ENCODE peak calls at places on chromosome 13, in eight cellular contexts. G is left ventricle myocardium inferior; K is breast epithelium; X is thyroid gland; Z is fibroblast of the aortic adventitia; R is effector memory CD4-positive, alpha-beta T cell; Q is mesendoderm; B is fibroblast of lung. N is an unnamed sample.
A peak's percentile ranks its signal among the peaks of the same experiment; 100 is the strongest.

GRCh38 chr13:21176982-21177284 is 475 bp downstream of the MRPL57 start:
- DNase-seq in G (no peak), K (no peak), X (no peak), Z (no peak), R (no peak), Q (no peak), B (no peak), N (no peak)

GRCh38 chr13:99063952-99064351 is 86.1 kb upstream of the DOCK9 start:
- DNase-seq in G (no peak), K (no peak), X (no peak), Z (no peak), R (no peak), Q (no peak), B (no peak), N (no peak)

GRCh38 chr13:98508280-98509074 is 68.4 kb downstream of the STK24 start:
- DNase-seq in G (no peak), K (no peak), X (peak; percentile 27), Z (peak; percentile 81), R (no peak), Q (peak; percentile 94), B (peak; percentile 91), N (no peak)

GRCh38 chr13:93286047-93286446 is 59.4 kb downstream of the GPC6 start:
- DNase-seq in G (no peak), K (no peak), X (no peak), Z (no peak), R (no peak), Q (no peak), B (no peak), N (no peak)

GRCh38 chr13:32426191-32426980 is 1.5 kb downstream of the N4BP2L1 start:
- DNase-seq in G (no peak), K (no peak), X (no peak), Z (peak; percentile 9), R (peak; percentile 8), Q (no peak), B (no peak), N (peak; percentile 49)

GRCh38 chr13:26019881-26020535 is 31.8 kb downstream of the SHISA2 start:
- DNase-seq in G (no peak), K (no peak), X (no peak), Z (peak; percentile 35), R (no peak), Q (no peak), B (peak; percentile 89), N (no peak)

GRCh38 chr13:112133489-112134149 is 66.7 kb downstream of the SOX1 start:
- DNase-seq in G (no peak), K (no peak), X (no peak), Z (no peak), R (no peak), Q (no peak), B (no peak), N (no peak)

GRCh38 chr13:43629691-43630480 is 156.9 kb downstream of the ENOX1 start:
- DNase-seq in G (no peak), K (no peak), X (no peak), Z (no peak), R (no peak), Q (no peak), B (no peak), N (no peak)

GRCh38 chr13:99398916-99399622 is 91.9 kb upstream of the GPR183 start:
- DNase-seq in G (no peak), K (no peak), X (no peak), Z (no peak), R (no peak), Q (no peak), B (no peak), N (no peak)

GRCh38 chr13:113411216-113412023 is 41.9 kb downstream of the ADPRHL1 start:
- DNase-seq in G (peak; percentile 79), K (peak; percentile 27), X (no peak), Z (peak; percentile 85), R (no peak), Q (no peak), B (peak; percentile 98), N (peak; percentile 55)

GRCh38 chr13:21616880-21617279 is 12.9 kb upstream of the MICU2 start:
- DNase-seq in G (no peak), K (no peak), X (no peak), Z (no peak), R (no peak), Q (no peak), B (no peak), N (peak; percentile 49)

GRCh38 chr13:30204564-30204963 is 102.8 kb downstream of the KATNAL1 start:
- DNase-seq in G (no peak), K (no peak), X (no peak), Z (no peak), R (no peak), Q (no peak), B (no peak), N (no peak)

GRCh38 chr13:89514534-89515312 is 1832.8 kb upstream of the MIR17HG start:
- DNase-seq in G (no peak), K (no peak), X (peak; percentile 53), Z (peak; percentile 4), R (no peak), Q (peak; percentile 71), B (peak; percentile 80), N (no peak)

GRCh38 chr13:112092453-112092852 is 25.5 kb downstream of the SOX1 start:
- DNase-seq in G (no peak), K (no peak), X (no peak), Z (no peak), R (no peak), Q (no peak), B (no peak), N (no peak)

GRCh38 chr13:82165396-82166174 is 1716.7 kb downstream of the SLITRK1 start:
- DNase-seq in G (no peak), K (no peak), X (no peak), Z (no peak), R (no peak), Q (no peak), B (no peak), N (no peak)

GRCh38 chr13:96661612-96662011 is 332.7 kb downstream of the OXGR1 start:
- DNase-seq in G (no peak), K (no peak), X (no peak), Z (no peak), R (no peak), Q (no peak), B (no peak), N (no peak)

GRCh38 chr13:20689291-20689690 is 14.2 kb upstream of the IL17D start:
- DNase-seq in G (no peak), K (no peak), X (no peak), Z (no peak), R (no peak), Q (no peak), B (no peak), N (no peak)

GRCh38 chr13:91659583-91660415 is 261.4 kb downstream of the GPC5 start:
- DNase-seq in G (no peak), K (no peak), X (no peak), Z (no peak), R (no peak), Q (peak; percentile 34), B (no peak), N (no peak)

GRCh38 chr13:35472308-35473008 is 4.0 kb downstream of the MAB21L1 start:
- DNase-seq in G (no peak), K (no peak), X (no peak), Z (peak; percentile 35), R (no peak), Q (peak; percentile 15), B (no peak), N (no peak)

GRCh38 chr13:50679321-50679720 is 164.2 kb downstream of the DLEU7 start:
- DNase-seq in G (no peak), K (no peak), X (no peak), Z (peak; percentile 71), R (no peak), Q (no peak), B (peak; percentile 76), N (no peak)
- H3K4me3 ChIP-seq in G (no peak overlapping the region), K (no peak overlapping the region), X (no peak overlapping the region), Z (no peak overlapping the region), R (no peak overlapping the region), Q (no peak overlapping the region), B (no peak overlapping the region), N (no peak overlapping the region)

GRCh38 chr13:104057851-104058250 is 991.6 kb upstream of the SLC10A2 start:
- DNase-seq in G (no peak), K (no peak), X (no peak), Z (no peak), R (no peak), Q (no peak), B (peak; percentile 3), N (no peak)
- H3K4me3 ChIP-seq in G (no peak overlapping the region), K (no peak overlapping the region), X (no peak overlapping the region), Z (no peak overlapping the region), R (no peak overlapping the region), Q (no peak overlapping the region), B (peak overlapping the region; percentile 36), N (no peak overlapping the region)

DNA sequence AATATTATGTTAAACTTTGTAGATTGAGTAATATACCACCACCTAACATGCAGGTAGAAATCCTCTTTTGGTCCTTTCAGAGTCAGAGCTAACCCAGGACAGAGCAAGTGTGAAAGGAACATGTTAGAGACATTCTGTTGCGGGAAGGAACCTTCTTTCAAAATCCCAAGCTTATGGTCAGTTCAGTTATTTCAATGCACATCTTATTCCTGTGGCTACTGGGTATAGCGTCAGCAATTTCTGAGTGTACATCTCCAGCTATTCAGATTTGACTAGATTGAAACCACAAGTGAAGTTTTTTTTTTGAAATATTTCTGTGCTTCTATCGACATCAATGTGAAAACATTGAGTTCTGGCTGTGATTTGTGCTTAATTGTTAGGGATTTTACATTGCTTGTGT is 165.3 kb downstream of the LMO7 start:
- DNase-seq in G (no peak), K (no peak), X (no peak), Z (no peak), R (no peak), Q (no peak), B (no peak), N (no peak)
- H3K4me3 ChIP-seq in G (no peak overlapping the region), K (no peak overlapping the region), X (no peak overlapping the region), Z (no peak overlapping the region), R (no peak overlapping the region), Q (no peak overlapping the region), B (no peak overlapping the region), N (no peak overlapping the region)

GRCh38 chr13:110812869-110813645 is 99.6 kb downstream of the ING1 start:
- DNase-seq in G (no peak), K (no peak), X (no peak), Z (no peak), R (no peak), Q (no peak), B (no peak), N (no peak)
- H3K4me3 ChIP-seq in G (peak overlapping the region; percentile 55), K (peak overlapping the region; percentile 10), X (no peak overlapping the region), Z (peak overlapping the region; percentile 52), R (no peak overlapping the region), Q (no peak overlapping the region), B (no peak overlapping the region), N (no peak overlapping the region)

DNA sequence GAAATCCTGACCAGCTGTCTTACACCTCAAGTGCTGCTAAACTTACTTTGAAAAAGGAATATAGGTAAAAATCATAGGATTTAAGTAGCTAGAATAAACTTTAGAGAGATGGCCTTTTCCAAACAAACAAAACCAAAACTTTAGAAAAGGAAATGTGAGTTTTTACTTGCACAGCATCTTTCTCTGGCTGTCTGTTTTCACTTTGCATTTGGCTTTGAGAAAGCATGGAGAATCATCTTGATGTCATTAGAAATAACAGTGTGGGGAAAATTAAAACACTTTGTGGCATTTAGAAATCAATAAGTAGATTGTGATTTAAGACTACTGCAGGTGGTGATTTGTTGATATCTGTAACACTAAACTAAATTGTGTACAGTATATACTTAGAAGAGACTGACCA is 6.0 kb downstream of the WDFY2 start:
- DNase-seq in G (no peak), K (no peak), X (no peak), Z (no peak), R (no peak), Q (no peak), B (no peak), N (no peak)
- H3K4me3 ChIP-seq in G (no peak overlapping the region), K (no peak overlapping the region), X (no peak overlapping the region), Z (no peak overlapping the region), R (no peak overlapping the region), Q (no peak overlapping the region), B (no peak overlapping the region), N (no peak overlapping the region)

N was measured in mucosa of descending colon.